ENCODE peak calls at places on chromosome 20, in seven cellular contexts. H is K562, B is SK-N-SH, D is HepG2, I is GM12878, S is GM12891, V is H1. W is an unnamed sample.

GRCh38 chr20:45867811-45868176 is 10.4 kb downstream of the ZSWIM3 start:
- DNase-seq in S (no peak), V (no peak), D (no peak), B (no peak), I (no peak), H (no peak), W (no peak)

GRCh38 chr20:38536310-38536709 is 44.7 kb upstream of the ADIG start:
- DNase-seq in V (no peak), S (no peak), H (no peak), D (no peak), B (no peak), I (no peak), W (no peak)

GRCh38 chr20:61819921-61820825 is 245.5 kb downstream of the TAF4 start:
- DNase-seq in V (no peak), I (no peak), H (no peak), B (no peak), S (no peak), D (no peak), W (no peak)

GRCh38 chr20:51335329-51335841 is 207.1 kb downstream of the NFATC2 start:
- DNase-seq in B (no peak), V (no peak), S (no peak), D (no peak), I (no peak), H (no peak), W (peak)

GRCh38 chr20:52914870-52915269 is 57.3 kb upstream of the TSHZ2 start:
- DNase-seq in S (no peak), B (no peak), V (no peak), H (no peak), I (no peak), D (no peak), W (no peak)

GRCh38 chr20:7722564-7722963 is 217.7 kb downstream of the HAO1 start:
- DNase-seq in H (no peak), B (no peak), I (no peak), V (no peak), S (no peak), D (no peak), W (no peak)

GRCh38 chr20:57445298-57445697 is 54.1 kb downstream of the RBM38 start:
- DNase-seq in H (no peak), S (no peak), V (no peak), D (no peak), I (no peak), B (no peak), W (no peak)

GRCh38 chr20:53848304-53848703 is 222.1 kb downstream of the BCAS1 start:
- DNase-seq in V (no peak), H (no peak), S (no peak), D (no peak), I (no peak), B (no peak), W (no peak)

GRCh38 chr20:17614176-17614811 is 44.4 kb downstream of the DSTN start:
- DNase-seq in V (no peak), S (no peak), B (peak), I (no peak), D (no peak), H (no peak), W (no peak)

GRCh38 chr20:53387983-53388675 is 205.5 kb downstream of the ZNF217 start:
- DNase-seq in I (no peak), S (no peak), H (no peak), B (no peak), V (no peak), D (no peak), W (no peak)

GRCh38 chr20:49562341-49563014 is 5.5 kb downstream of the PTGIS start:
- DNase-seq in D (no peak), H (peak), B (no peak), V (peak), I (no peak), S (no peak), W (no peak)

GRCh38 chr20:45998337-45998736 is 10.4 kb upstream of the MMP9 start:
- DNase-seq in H (no peak), B (no peak), S (no peak), I (no peak), D (no peak), V (no peak), W (no peak)

GRCh38 chr20:57838670-57839142 is 128.9 kb upstream of the PMEPA1 start:
- DNase-seq in D (no peak), I (no peak), H (no peak), V (peak), B (peak), S (no peak), W (no peak)

GRCh38 chr20:59820204-59821041 is 113.0 kb downstream of the SYCP2 start:
- DNase-seq in B (peak), I (no peak), S (no peak), V (no peak), D (no peak), H (no peak), W (no peak)

GRCh38 chr20:17036546-17036945 is 190.3 kb upstream of the PCSK2 start:
- DNase-seq in S (no peak), I (no peak), H (no peak), B (no peak), D (no peak), V (no peak), W (no peak)

GRCh38 chr20:20668639-20669038 is 43.8 kb downstream of the RALGAPA2 start:
- DNase-seq in D (no peak), I (peak), B (no peak), V (no peak), H (no peak), S (peak), W (peak)

GRCh38 chr20:58297394-58297793 is 12.1 kb upstream of the RAB22A start:
- DNase-seq in B (no peak), D (no peak), I (no peak), H (no peak), V (no peak), S (no peak), W (no peak)

GRCh38 chr20:10429443-10429981 is 4.5 kb downstream of the MKKS start:
- DNase-seq in I (no peak), S (no peak), D (peak), H (no peak), V (no peak), B (no peak), W (no peak)

DNA sequence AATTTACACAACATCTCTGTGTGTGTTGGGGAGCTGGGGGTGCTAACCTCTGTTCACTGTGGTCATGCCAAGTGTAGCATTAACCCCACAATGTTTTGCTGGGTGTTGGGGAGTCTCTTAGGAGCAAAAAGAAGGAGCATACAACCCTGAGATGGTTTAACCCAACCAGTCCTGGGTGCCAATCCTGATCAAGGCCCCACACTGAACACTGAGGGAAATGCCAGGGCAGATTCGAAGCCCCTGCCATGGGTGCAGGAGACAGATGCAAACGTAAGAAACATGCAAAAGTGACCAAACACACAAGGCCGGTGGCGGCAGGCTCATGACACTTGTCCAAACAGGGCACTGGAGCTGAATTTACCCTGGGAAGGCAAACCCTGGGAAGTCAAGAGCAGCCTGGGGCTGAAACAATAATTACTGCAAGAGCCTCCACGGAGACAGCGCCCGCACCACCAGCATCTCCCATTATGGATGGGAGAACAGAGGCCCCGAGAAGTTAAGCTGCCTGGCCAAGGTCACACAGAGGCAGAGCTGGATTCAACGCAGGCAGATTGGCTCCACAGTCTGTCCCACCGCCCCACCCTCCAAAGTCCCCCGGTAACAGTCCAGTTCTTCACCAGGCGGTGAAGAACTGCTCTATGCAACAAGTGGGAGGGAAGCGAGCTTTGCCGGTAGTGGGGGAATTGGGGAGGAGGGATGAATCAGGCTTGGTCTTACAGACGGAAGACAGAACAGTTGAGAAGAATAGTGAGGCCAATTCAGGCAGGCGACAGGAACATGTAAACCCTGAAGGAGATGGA is 8.5 kb downstream of the ACSS1 start:
- DNase-seq in D (no peak), B (no peak), V (no peak), I (no peak), H (no peak), S (no peak), W (no peak)
- TF ChIP-seq POLR2AphosphoS5 in D (no peak), B (no peak), V (no peak), I (no peak), H (no peak), S (no peak), W (no peak)

DNA sequence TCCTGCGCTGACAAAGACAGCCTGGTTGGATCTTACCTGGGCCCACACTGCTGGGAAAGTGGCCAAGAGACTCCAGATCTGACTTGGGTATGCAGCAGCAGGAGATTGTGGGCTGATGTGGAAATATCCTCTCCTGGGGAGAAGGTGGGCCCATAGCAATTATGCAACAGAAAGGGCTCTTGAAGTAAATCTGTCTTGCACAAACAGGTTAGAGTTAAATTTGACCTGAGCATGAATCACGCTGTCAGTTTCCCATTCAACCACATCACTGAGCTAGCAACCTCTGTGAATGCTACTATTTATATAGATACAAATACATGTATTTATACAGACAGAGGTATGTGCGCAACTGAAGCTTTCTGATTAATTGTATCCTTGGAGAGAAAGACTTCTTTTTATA is 28.3 kb upstream of the PDYN start:
- DNase-seq in B (no peak), D (no peak), V (no peak), S (no peak), H (no peak), I (no peak), W (no peak)
- TF ChIP-seq TAF1 in B (no peak), D (no peak), V (no peak), S (no peak), H (no peak), I (no peak), W (no peak)

GRCh38 chr20:22810626-22811559 is 224.2 kb upstream of the SSTR4 start:
- DNase-seq in D (no peak), B (no peak), I (no peak), V (peak), S (no peak), H (no peak), W (no peak)
- TF ChIP-seq POLR2AphosphoS5 in D (no peak), B (no peak), I (no peak), V (no peak), S (no peak), H (no peak), W (no peak)

DNA sequence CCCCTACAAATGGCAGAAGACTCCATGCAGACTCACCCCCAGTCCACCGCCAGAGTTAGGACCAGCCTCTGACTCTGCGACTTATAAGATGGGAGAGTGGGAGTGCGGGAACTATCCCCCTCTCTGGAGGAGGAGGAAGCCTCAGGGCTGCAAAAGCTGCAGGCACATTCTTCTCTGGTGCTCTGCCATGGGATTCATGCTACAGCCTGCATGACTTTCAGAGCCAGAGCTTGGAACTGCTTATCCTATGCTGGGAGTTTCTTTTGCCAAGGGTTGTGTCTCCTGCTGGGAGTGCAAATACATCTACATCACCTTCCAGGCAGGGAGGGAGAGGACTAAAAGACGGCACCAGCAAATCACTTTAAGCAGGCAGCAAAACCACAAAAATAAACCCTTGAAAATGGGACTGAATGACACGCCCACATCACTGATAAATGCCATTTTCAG is 206.8 kb upstream of the SULF2 start:
- DNase-seq in D (no peak), H (no peak), S (no peak), V (no peak), B (no peak), I (no peak), W (no peak)
- TF ChIP-seq TAF1 in D (no peak), H (no peak), S (no peak), V (no peak), B (no peak), I (no peak), W (no peak)

DNA sequence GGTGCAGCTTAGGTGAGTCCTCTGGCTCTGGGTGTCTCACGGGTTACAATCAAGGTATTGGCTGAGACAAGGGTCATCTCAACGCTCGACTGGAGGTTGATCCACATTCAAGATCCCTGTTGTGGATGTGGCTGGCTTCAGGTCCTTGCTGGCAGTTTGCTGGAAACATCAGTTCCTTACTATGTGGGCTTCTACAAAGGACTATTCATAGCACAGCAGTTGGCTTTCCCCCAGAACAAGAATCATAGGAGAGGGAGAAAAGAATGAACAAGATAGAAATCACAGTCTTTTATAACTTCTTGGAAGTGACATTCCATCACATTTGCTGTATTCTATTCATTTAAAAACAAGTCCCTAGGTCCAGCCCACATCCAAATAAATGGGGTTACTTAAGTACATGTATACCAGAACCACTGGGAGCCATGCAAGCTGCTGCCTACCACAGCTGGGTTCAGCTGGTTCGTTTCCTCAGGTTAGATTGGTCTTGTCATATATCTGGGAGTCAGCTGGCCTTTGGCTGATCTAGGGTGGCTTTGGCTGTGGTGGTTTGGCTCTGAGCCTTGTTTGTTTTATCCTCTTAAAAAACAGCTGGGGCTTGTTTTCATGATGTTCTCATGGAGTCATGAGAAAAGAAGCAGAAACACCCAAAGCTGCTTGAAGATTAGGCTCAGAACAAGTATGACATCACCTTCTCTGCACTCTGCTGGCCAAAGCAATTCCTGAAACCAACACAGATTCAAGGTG is 433.2 kb upstream of the SPTLC3 start:
- DNase-seq in D (no peak), S (no peak), I (no peak), V (no peak), B (no peak), H (no peak), W (no peak)
- TF ChIP-seq POLR2AphosphoS5 in D (no peak), S (no peak), I (no peak), V (no peak), B (no peak), H (no peak), W (no peak)

GRCh38 chr20:63863021-63863797 is 1.9 kb upstream of the TPD52L2 start:
- DNase-seq in V (no peak), D (peak), S (no peak), H (peak), I (no peak), B (no peak), W (no peak)
- TF ChIP-seq TAF1 in V (no peak), D (no peak), S (no peak), H (no peak), I (no peak), B (no peak), W (no peak)